ENCODE peak calls at places on chromosomes 16 and 17, in ten cellular contexts. One of them, this sample, is unnamed.

GRCh38 chr17:147796-148740 is 10.7 kb downstream of the SCGB1C2 start:
- DNase-seq in transverse colon: no peak
- DNase-seq in ovary: peak; percentile 16
- DNase-seq in suprapubic skin: peak; percentile 30
- DNase-seq in H1: peak; percentile 32
- DNase-seq in esophagus muscularis mucosa: no peak
- DNase-seq in tibial nerve: no peak
- DNase-seq in upper lobe of left lung: peak; percentile 3
- DNase-seq in A549: no peak
- DNase-seq in stomach: peak; percentile 16
- DNase-seq in this sample: peak; percentile 46

GRCh38 chr17:252456-252855 is 71.0 kb upstream of the DOC2B start:
- DNase-seq in transverse colon: no peak
- DNase-seq in ovary: peak; percentile 7
- DNase-seq in suprapubic skin: no peak
- DNase-seq in H1: no peak
- DNase-seq in esophagus muscularis mucosa: no peak
- DNase-seq in tibial nerve: no peak
- DNase-seq in upper lobe of left lung: no peak
- DNase-seq in A549: no peak
- DNase-seq in stomach: peak; percentile 10
- DNase-seq in this sample: no peak

GRCh38 chr17:43599835-43600234 is 53.7 kb upstream of the ETV4 start:
- DNase-seq in transverse colon: no peak
- DNase-seq in ovary: no peak
- DNase-seq in suprapubic skin: no peak
- DNase-seq in H1: no peak
- DNase-seq in esophagus muscularis mucosa: no peak
- DNase-seq in tibial nerve: no peak
- DNase-seq in upper lobe of left lung: no peak
- DNase-seq in A549: no peak
- DNase-seq in stomach: no peak
- DNase-seq in this sample: no peak

GRCh38 chr16:29237971-29238370 is 168.5 kb downstream of the NPIPB11 start:
- DNase-seq in transverse colon: no peak
- DNase-seq in ovary: no peak
- DNase-seq in suprapubic skin: peak; percentile 8
- DNase-seq in H1: peak; percentile 23
- DNase-seq in esophagus muscularis mucosa: no peak
- DNase-seq in tibial nerve: no peak
- DNase-seq in upper lobe of left lung: no peak
- DNase-seq in A549: no peak
- DNase-seq in stomach: no peak
- DNase-seq in this sample: peak; percentile 11

GRCh38 chr17:2215616-2216364 is 87.8 kb downstream of the SMG6 start:
- DNase-seq in transverse colon: peak; percentile 72
- DNase-seq in ovary: peak; percentile 80
- DNase-seq in suprapubic skin: peak; percentile 79
- DNase-seq in H1: peak; percentile 59
- DNase-seq in esophagus muscularis mucosa: no peak
- DNase-seq in tibial nerve: peak; percentile 47
- DNase-seq in upper lobe of left lung: peak; percentile 67
- DNase-seq in A549: no peak
- DNase-seq in stomach: peak; percentile 57
- DNase-seq in this sample: peak; percentile 89

GRCh38 chr17:418421-418751 is 65.8 kb upstream of the RPH3AL start:
- DNase-seq in transverse colon: no peak
- DNase-seq in ovary: no peak
- DNase-seq in suprapubic skin: no peak
- DNase-seq in H1: no peak
- DNase-seq in esophagus muscularis mucosa: no peak
- DNase-seq in tibial nerve: no peak
- DNase-seq in upper lobe of left lung: no peak
- DNase-seq in A549: no peak
- DNase-seq in stomach: no peak
- DNase-seq in this sample: no peak

GRCh38 chr16:50446861-50447260 is 78.1 kb upstream of the BRD7 start:
- DNase-seq in transverse colon: no peak
- DNase-seq in ovary: no peak
- DNase-seq in suprapubic skin: peak; percentile 57
- DNase-seq in H1: no peak
- DNase-seq in esophagus muscularis mucosa: no peak
- DNase-seq in tibial nerve: no peak
- DNase-seq in upper lobe of left lung: no peak
- DNase-seq in A549: no peak
- DNase-seq in stomach: no peak
- DNase-seq in this sample: peak; percentile 39

GRCh38 chr16:68348645-68349445 is 38.0 kb downstream of the PRMT7 start:
- DNase-seq in transverse colon: no peak
- DNase-seq in ovary: no peak
- DNase-seq in suprapubic skin: no peak
- DNase-seq in H1: no peak
- DNase-seq in esophagus muscularis mucosa: no peak
- DNase-seq in tibial nerve: no peak
- DNase-seq in upper lobe of left lung: no peak
- DNase-seq in A549: no peak
- DNase-seq in stomach: no peak
- DNase-seq in this sample: no peak

GRCh38 chr16:10112021-10112420 is 70.2 kb downstream of the GRIN2A start:
- DNase-seq in transverse colon: no peak
- DNase-seq in ovary: no peak
- DNase-seq in suprapubic skin: no peak
- DNase-seq in H1: no peak
- DNase-seq in esophagus muscularis mucosa: no peak
- DNase-seq in tibial nerve: no peak
- DNase-seq in upper lobe of left lung: no peak
- DNase-seq in A549: no peak
- DNase-seq in stomach: no peak
- DNase-seq in this sample: no peak

GRCh38 chr16:10113248-10113647 is 69.0 kb downstream of the GRIN2A start:
- DNase-seq in transverse colon: no peak
- DNase-seq in ovary: no peak
- DNase-seq in suprapubic skin: no peak
- DNase-seq in H1: no peak
- DNase-seq in esophagus muscularis mucosa: no peak
- DNase-seq in tibial nerve: no peak
- DNase-seq in upper lobe of left lung: no peak
- DNase-seq in A549: no peak
- DNase-seq in stomach: no peak
- DNase-seq in this sample: no peak

GRCh38 chr16:10111156-10111761 is 71.0 kb downstream of the GRIN2A start:
- DNase-seq in transverse colon: no peak
- DNase-seq in ovary: no peak
- DNase-seq in suprapubic skin: no peak
- DNase-seq in H1: no peak
- DNase-seq in esophagus muscularis mucosa: no peak
- DNase-seq in tibial nerve: no peak
- DNase-seq in upper lobe of left lung: no peak
- DNase-seq in A549: no peak
- DNase-seq in stomach: no peak
- DNase-seq in this sample: no peak

GRCh38 chr16:10114411-10114810 is 67.8 kb downstream of the GRIN2A start:
- DNase-seq in transverse colon: no peak
- DNase-seq in ovary: no peak
- DNase-seq in suprapubic skin: no peak
- DNase-seq in H1: no peak
- DNase-seq in esophagus muscularis mucosa: no peak
- DNase-seq in tibial nerve: no peak
- DNase-seq in upper lobe of left lung: no peak
- DNase-seq in A549: no peak
- DNase-seq in stomach: no peak
- DNase-seq in this sample: no peak
- TF ChIP-seq EP300 in transverse colon: no peak
- TF ChIP-seq EP300 in ovary: no peak
- TF ChIP-seq EP300 in suprapubic skin: no peak
- TF ChIP-seq EP300 in H1: no peak
- TF ChIP-seq EP300 in esophagus muscularis mucosa: no peak
- TF ChIP-seq EP300 in tibial nerve: no peak
- TF ChIP-seq EP300 in upper lobe of left lung: no peak
- TF ChIP-seq EP300 in A549: no peak
- TF ChIP-seq EP300 in stomach: no peak
- TF ChIP-seq EP300 in this sample: no peak

DNA sequence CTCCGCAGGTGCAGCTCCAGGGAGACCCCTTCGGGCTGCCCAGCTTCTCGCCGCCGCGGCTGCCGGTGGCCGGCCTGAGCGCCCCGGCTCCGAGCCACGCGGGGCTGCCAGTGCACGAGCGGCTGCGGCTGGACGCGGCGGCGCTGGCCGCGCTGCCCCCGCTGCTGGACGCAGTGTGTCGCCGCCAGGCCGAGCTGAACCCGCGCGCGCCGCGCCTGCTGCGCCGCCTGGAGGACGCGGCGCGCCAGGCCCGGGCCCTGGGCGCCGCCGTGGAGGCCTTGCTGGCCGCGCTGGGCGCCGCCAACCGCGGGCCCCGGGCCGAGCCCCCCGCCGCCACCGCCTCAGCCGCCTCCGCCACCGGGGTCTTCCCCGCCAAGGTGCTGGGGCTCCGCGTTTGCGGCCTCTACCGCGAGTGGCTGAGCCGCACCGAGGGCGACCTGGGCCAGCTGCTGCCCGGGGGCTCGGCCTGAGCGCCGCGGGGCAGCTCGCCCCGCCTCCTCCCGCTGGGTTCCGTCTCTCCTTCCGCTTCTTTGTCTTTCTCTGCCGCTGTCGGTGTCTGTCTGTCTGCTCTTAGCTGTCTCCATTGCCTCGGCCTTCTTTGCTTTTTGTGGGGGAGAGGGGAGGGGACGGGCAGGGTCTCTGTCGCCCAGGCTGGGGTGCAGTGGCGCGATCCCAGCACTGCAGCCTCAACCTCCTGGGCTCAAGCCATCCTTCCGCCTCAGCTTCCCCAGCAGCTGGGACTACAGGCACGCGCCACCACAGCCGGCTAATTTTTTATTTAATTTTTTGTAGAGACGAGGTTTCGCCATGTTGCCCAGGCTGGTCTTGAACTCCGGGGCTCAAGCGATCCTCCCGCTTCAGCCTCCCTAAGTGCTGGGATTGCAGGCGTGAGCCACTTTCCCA is 5.9 kb downstream of the CTF1 start:
- DNase-seq in transverse colon: peak; percentile 74
- DNase-seq in ovary: peak; percentile 70
- DNase-seq in suprapubic skin: no peak
- DNase-seq in H1: peak; percentile 81
- DNase-seq in esophagus muscularis mucosa: no peak
- DNase-seq in tibial nerve: no peak
- DNase-seq in upper lobe of left lung: peak; percentile 74
- DNase-seq in A549: peak; percentile 82
- DNase-seq in stomach: peak; percentile 77
- DNase-seq in this sample: peak; percentile 81
- TF ChIP-seq CTCF in transverse colon: peak; percentile 36
- TF ChIP-seq CTCF in ovary: no peak
- TF ChIP-seq CTCF in suprapubic skin: peak; percentile 32
- TF ChIP-seq CTCF in H1: peak; percentile 69
- TF ChIP-seq CTCF in esophagus muscularis mucosa: no peak
- TF ChIP-seq CTCF in tibial nerve: peak; percentile 40
- TF ChIP-seq CTCF in upper lobe of left lung: peak; percentile 58
- TF ChIP-seq CTCF in A549: peak; percentile 79
- TF ChIP-seq CTCF in stomach: no peak
- TF ChIP-seq CTCF in this sample: peak; percentile 43

GRCh38 chr16:80666378-80667257 is 125.8 kb downstream of the DYNLRB2 start:
- DNase-seq in transverse colon: no peak
- DNase-seq in ovary: no peak
- DNase-seq in suprapubic skin: no peak
- DNase-seq in H1: no peak
- DNase-seq in esophagus muscularis mucosa: peak; percentile 60
- DNase-seq in tibial nerve: no peak
- DNase-seq in upper lobe of left lung: no peak
- DNase-seq in A549: no peak
- DNase-seq in stomach: no peak
- DNase-seq in this sample: no peak

GRCh38 chr16:80665356-80665755 is 124.6 kb downstream of the DYNLRB2 start:
- DNase-seq in transverse colon: no peak
- DNase-seq in ovary: no peak
- DNase-seq in suprapubic skin: no peak
- DNase-seq in H1: no peak
- DNase-seq in esophagus muscularis mucosa: peak; percentile 34
- DNase-seq in tibial nerve: no peak
- DNase-seq in upper lobe of left lung: no peak
- DNase-seq in A549: no peak
- DNase-seq in stomach: no peak
- DNase-seq in this sample: no peak

GRCh38 chr16:80667925-80668324 is 127.1 kb downstream of the DYNLRB2 start:
- DNase-seq in transverse colon: no peak
- DNase-seq in ovary: no peak
- DNase-seq in suprapubic skin: no peak
- DNase-seq in H1: no peak
- DNase-seq in esophagus muscularis mucosa: peak; percentile 53
- DNase-seq in tibial nerve: no peak
- DNase-seq in upper lobe of left lung: no peak
- DNase-seq in A549: no peak
- DNase-seq in stomach: no peak
- DNase-seq in this sample: no peak

GRCh38 chr16:80664798-80665197 is 124.0 kb downstream of the DYNLRB2 start:
- DNase-seq in transverse colon: no peak
- DNase-seq in ovary: no peak
- DNase-seq in suprapubic skin: no peak
- DNase-seq in H1: no peak
- DNase-seq in esophagus muscularis mucosa: no peak
- DNase-seq in tibial nerve: no peak
- DNase-seq in upper lobe of left lung: no peak
- DNase-seq in A549: no peak
- DNase-seq in stomach: no peak
- DNase-seq in this sample: no peak

DNA sequence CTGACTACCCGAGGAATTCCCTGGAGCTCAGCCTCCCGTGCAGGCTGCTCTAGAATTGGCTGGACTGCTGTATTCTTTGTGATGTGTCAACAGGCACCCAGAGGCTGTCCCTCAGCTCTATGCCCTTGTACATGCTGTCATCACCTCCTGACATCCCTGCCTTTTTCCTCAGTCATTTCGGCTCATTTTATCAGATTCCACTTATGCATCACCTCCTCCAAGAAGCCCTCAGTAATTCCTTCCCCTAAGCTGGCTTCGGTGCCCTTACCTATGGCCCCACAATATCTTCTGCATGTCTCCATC is 126.4 kb downstream of the DYNLRB2 start:
- DNase-seq in transverse colon: no peak
- DNase-seq in ovary: no peak
- DNase-seq in suprapubic skin: no peak
- DNase-seq in H1: no peak
- DNase-seq in esophagus muscularis mucosa: peak; percentile 86
- DNase-seq in tibial nerve: no peak
- DNase-seq in upper lobe of left lung: no peak
- DNase-seq in A549: no peak
- DNase-seq in stomach: no peak
- DNase-seq in this sample: no peak
- H3K27ac ChIP-seq in transverse colon: no peak overlapping the region
- H3K27ac ChIP-seq in ovary: no peak overlapping the region
- H3K27ac ChIP-seq in suprapubic skin: no peak overlapping the region
- H3K27ac ChIP-seq in H1: no peak overlapping the region
- H3K27ac ChIP-seq in esophagus muscularis mucosa: no peak overlapping the region
- H3K27ac ChIP-seq in tibial nerve: no peak overlapping the region
- H3K27ac ChIP-seq in upper lobe of left lung: no peak overlapping the region
- H3K27ac ChIP-seq in A549: no peak overlapping the region
- H3K27ac ChIP-seq in stomach: no peak overlapping the region
- H3K27ac ChIP-seq in this sample: no peak overlapping the region

GRCh38 chr16:11599579-11599978 is 12.9 kb upstream of the LITAF start:
- DNase-seq in transverse colon: no peak
- DNase-seq in ovary: no peak
- DNase-seq in suprapubic skin: no peak
- DNase-seq in H1: no peak
- DNase-seq in esophagus muscularis mucosa: no peak
- DNase-seq in tibial nerve: no peak
- DNase-seq in upper lobe of left lung: no peak
- DNase-seq in A549: no peak
- DNase-seq in stomach: no peak
- DNase-seq in this sample: no peak

GRCh38 chr16:11595908-11596504 is 9.3 kb upstream of the LITAF start:
- DNase-seq in transverse colon: no peak
- DNase-seq in ovary: peak; percentile 32
- DNase-seq in suprapubic skin: no peak
- DNase-seq in H1: no peak
- DNase-seq in esophagus muscularis mucosa: no peak
- DNase-seq in tibial nerve: no peak
- DNase-seq in upper lobe of left lung: no peak
- DNase-seq in A549: no peak
- DNase-seq in stomach: no peak
- DNase-seq in this sample: no peak

GRCh38 chr16:11597737-11598136 is 11.0 kb upstream of the LITAF start:
- DNase-seq in transverse colon: no peak
- DNase-seq in ovary: peak; percentile 19
- DNase-seq in suprapubic skin: no peak
- DNase-seq in H1: no peak
- DNase-seq in esophagus muscularis mucosa: no peak
- DNase-seq in tibial nerve: no peak
- DNase-seq in upper lobe of left lung: no peak
- DNase-seq in A549: no peak
- DNase-seq in stomach: no peak
- DNase-seq in this sample: no peak

GRCh38 chr16:11597268-11597690 is 10.6 kb upstream of the LITAF start:
- DNase-seq in transverse colon: no peak
- DNase-seq in ovary: peak; percentile 15
- DNase-seq in suprapubic skin: no peak
- DNase-seq in H1: no peak
- DNase-seq in esophagus muscularis mucosa: no peak
- DNase-seq in tibial nerve: no peak
- DNase-seq in upper lobe of left lung: peak; percentile 69
- DNase-seq in A549: no peak
- DNase-seq in stomach: no peak
- DNase-seq in this sample: no peak

DNA sequence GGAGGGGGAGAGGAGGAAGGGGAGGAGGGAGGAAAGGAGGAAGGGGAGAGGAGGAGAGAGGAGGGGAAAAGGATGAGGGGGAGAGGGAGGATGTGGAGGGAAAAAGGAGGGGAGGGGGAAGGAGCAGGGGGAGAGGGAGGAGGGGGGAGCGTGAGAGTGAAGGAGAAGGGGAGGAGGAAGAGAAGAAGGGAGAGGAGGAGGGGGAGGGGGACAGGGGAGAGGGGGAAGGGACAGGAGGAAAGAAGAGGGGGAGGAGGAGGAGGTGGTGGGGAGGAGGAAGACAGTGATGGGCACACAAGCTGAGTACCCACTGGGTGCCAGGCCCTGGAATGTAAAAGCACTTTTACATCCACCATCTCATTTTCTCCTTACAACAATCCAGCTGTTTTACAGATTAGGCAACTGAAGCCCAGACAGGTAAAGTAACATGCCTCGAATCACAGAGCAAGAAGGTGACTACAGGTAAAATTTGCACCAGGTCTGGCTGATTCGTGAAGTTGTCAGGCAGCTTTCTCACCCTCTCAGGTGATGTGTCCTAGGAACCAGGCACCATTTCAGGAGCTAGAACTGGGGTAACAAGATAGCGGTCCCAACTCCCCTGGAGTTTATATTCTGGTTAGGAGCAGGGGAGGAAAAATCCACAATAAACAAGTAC is 10.0 kb upstream of the LITAF start:
- DNase-seq in transverse colon: no peak
- DNase-seq in ovary: peak; percentile 2
- DNase-seq in suprapubic skin: no peak
- DNase-seq in H1: no peak
- DNase-seq in esophagus muscularis mucosa: no peak
- DNase-seq in tibial nerve: no peak
- DNase-seq in upper lobe of left lung: no peak
- DNase-seq in A549: no peak
- DNase-seq in stomach: no peak
- DNase-seq in this sample: no peak
- TF ChIP-seq EP300 in transverse colon: no peak
- TF ChIP-seq EP300 in ovary: no peak
- TF ChIP-seq EP300 in suprapubic skin: no peak
- TF ChIP-seq EP300 in H1: no peak
- TF ChIP-seq EP300 in esophagus muscularis mucosa: no peak
- TF ChIP-seq EP300 in tibial nerve: no peak
- TF ChIP-seq EP300 in upper lobe of left lung: no peak
- TF ChIP-seq EP300 in A549: no peak
- TF ChIP-seq EP300 in stomach: no peak
- TF ChIP-seq EP300 in this sample: no peak

This sample was measured in sigmoid colon.